ENCODE peak calls at places on chromosomes 1 and 21, in five cellular contexts. P is WTC11; B is activated CD8-positive, alpha-beta memory T cell treated with anti-CD3 and anti-CD28 coated beads for 1 hour; L is effector memory CD8-positive, alpha-beta T cell; C is RPMI7951. A is an unnamed sample.

GRCh38 chr1:25182629-25183028 is 49.7 kb downstream of the SYF2 start:
- DNase-seq in P (no peak), B (no peak), L (no peak), C (peak; percentile 90), A (no peak)

GRCh38 chr1:112337028-112337531 is 58.9 kb upstream of the CTTNBP2NL start:
- DNase-seq in P (peak; percentile 44), B (no peak), L (peak; percentile 15), C (peak; percentile 46), A (no peak)

GRCh38 chr1:43913666-43914325 is 19.8 kb upstream of the ARTN start:
- DNase-seq in P (no peak), B (no peak), L (no peak), C (no peak), A (no peak)

GRCh38 chr1:100860397-100860991 is 34.1 kb downstream of the EXTL2 start:
- DNase-seq in P (no peak), B (no peak), L (no peak), C (peak; percentile 72), A (no peak)

GRCh38 chr1:207633226-207633625 is 11.7 kb upstream of the CR1L start:
- DNase-seq in P (no peak), B (no peak), L (no peak), C (no peak), A (no peak)

GRCh38 chr1:214463596-214463995 is 87.8 kb downstream of the PTPN14 start:
- DNase-seq in P (no peak), B (no peak), L (no peak), C (peak; percentile 38), A (no peak)

GRCh38 chr1:207172885-207173284 is 68.9 kb downstream of the C4BPA start:
- DNase-seq in P (no peak), B (no peak), L (no peak), C (no peak), A (no peak)

GRCh38 chr1:85033221-85033620 is 15.1 kb downstream of the MCOLN3 start:
- DNase-seq in P (no peak), B (no peak), L (no peak), C (no peak), A (no peak)

GRCh38 chr1:183885142-183885735 is 80.3 kb downstream of the RGL1 start:
- DNase-seq in P (no peak), B (no peak), L (no peak), C (no peak), A (no peak)

GRCh38 chr1:193727850-193728249 is 541.4 kb upstream of the B3GALT2 start:
- DNase-seq in P (no peak), B (no peak), L (no peak), C (no peak), A (no peak)

GRCh38 chr1:54413295-54413694 is 7.1 kb upstream of the SSBP3 start:
- DNase-seq in P (no peak), B (no peak), L (no peak), C (peak; percentile 79), A (no peak)

GRCh38 chr1:211092955-211093354 is 41.0 kb downstream of the KCNH1 start:
- DNase-seq in P (no peak), B (no peak), L (no peak), C (peak; percentile 26), A (no peak)

GRCh38 chr1:219304227-219305226 is 130.8 kb downstream of the LYPLAL1 start:
- DNase-seq in P (no peak), B (no peak), L (no peak), C (peak; percentile 52), A (no peak)

GRCh38 chr1:42966688-42967609 is 8.3 kb upstream of the SLC2A1 start:
- DNase-seq in P (peak; percentile 32), B (no peak), L (no peak), C (peak; percentile 97), A (no peak)

GRCh38 chr1:232352366-232352765 is 277.6 kb downstream of the SIPA1L2 start:
- DNase-seq in P (no peak), B (no peak), L (no peak), C (no peak), A (no peak)

GRCh38 chr1:10901091-10901893 is 104.8 kb upstream of the CASZ1 start:
- DNase-seq in P (no peak), B (no peak), L (no peak), C (peak; percentile 40), A (no peak)

GRCh38 chr1:78497196-78497595 is 6.4 kb downstream of the PTGFR start:
- DNase-seq in P (no peak), B (no peak), L (no peak), C (peak; percentile 72), A (no peak)

GRCh38 chr1:166133276-166133841 is 33.4 kb downstream of the FAM78B start:
- DNase-seq in P (no peak), B (no peak), L (no peak), C (peak; percentile 3), A (no peak)

GRCh38 chr21:45507888-45508508 is 34.2 kb downstream of the SLC19A1 start:
- DNase-seq in P (no peak), B (no peak), L (no peak), C (no peak), A (no peak)

GRCh38 chr1:91732291-91732953 is 153.5 kb downstream of the TGFBR3 start:
- DNase-seq in P (no peak), B (no peak), L (no peak), C (peak; percentile 92), A (no peak)

GRCh38 chr1:25562101-25562927 is 18.9 kb downstream of the LDLRAP1 start:
- DNase-seq in P (no peak), B (peak; percentile 78), L (peak; percentile 84), C (no peak), A (peak; percentile 45)

GRCh38 chr1:119276558-119276957 is 92.0 kb upstream of the HAO2 start:
- DNase-seq in P (peak; percentile 27), B (no peak), L (no peak), C (no peak), A (no peak)

GRCh38 chr1:232669981-232670763 is 40.2 kb upstream of the SIPA1L2 start:
- DNase-seq in P (no peak), B (no peak), L (no peak), C (no peak), A (no peak)

GRCh38 chr1:206032356-206033140 is 8.9 kb upstream of the CTSE start:
- DNase-seq in P (no peak), B (no peak), L (no peak), C (no peak), A (no peak)

GRCh38 chr1:5934058-5934884 is 58.0 kb downstream of the NPHP4 start:
- DNase-seq in P (no peak), B (no peak), L (no peak), C (no peak), A (no peak)

GRCh38 chr1:36136535-36136934 is 11.5 kb upstream of the COL8A2 start:
- DNase-seq in P (no peak), B (no peak), L (no peak), C (peak; percentile 81), A (no peak)

GRCh38 chr1:154386643-154387352 is 18.3 kb upstream of the IL6R start:
- DNase-seq in P (no peak), B (no peak), L (peak; percentile 55), C (no peak), A (no peak)

A was measured in NK-92 treated with Interleukin-12 subunit alpha and Interleukin-12 subunit beta, amount 100 ng/mL, for 24 hours.